ENCODE peak calls at places on chromosome 19, in four cellular contexts. W is tibial nerve, D is A549, M is small intestine. E is an unnamed sample.

GRCh38 chr19:57648336-57649003 is 15.5 kb downstream of the ZNF211 start:
- DNase-seq in W (no peak), D (no peak), M (no peak), E (no peak)

GRCh38 chr19:21084343-21084742 is 2.3 kb downstream of the ZNF714 start:
- DNase-seq in W (no peak), D (no peak), M (no peak), E (peak)

GRCh38 chr19:28313633-28314032 is 899.3 kb downstream of the UQCRFS1 start:
- DNase-seq in W (no peak), D (no peak), M (no peak), E (no peak)

GRCh38 chr19:39499082-39499642 is 415 bp downstream of the DLL3 start:
- DNase-seq in W (no peak), D (no peak), M (no peak), E (no peak)

GRCh38 chr19:30873691-30874090 is 475.5 kb downstream of the TSHZ3 start:
- DNase-seq in W (no peak), D (no peak), M (no peak), E (no peak)

GRCh38 chr19:34662919-34663318 is 14.0 kb downstream of the SCGB2B2 start:
- DNase-seq in W (no peak), D (peak), M (peak), E (no peak)

GRCh38 chr19:57280913-57281425 is 684 bp downstream of the ZNF460 start:
- DNase-seq in W (no peak), D (peak), M (peak), E (no peak)

GRCh38 chr19:55112781-55113569 is 4.5 kb downstream of the PPP1R12C start:
- DNase-seq in W (no peak), D (no peak), M (no peak), E (no peak)

GRCh38 chr19:5002143-5002542 is 33.2 kb downstream of the KDM4B start:
- DNase-seq in W (no peak), D (peak), M (no peak), E (no peak)

GRCh38 chr19:31135841-31136240 is 213.4 kb downstream of the TSHZ3 start:
- DNase-seq in W (no peak), D (no peak), M (no peak), E (peak)

GRCh38 chr19:42255766-42256750 is 1.1 kb upstream of the ERF start:
- DNase-seq in W (no peak), D (peak), M (no peak), E (no peak)

GRCh38 chr19:29467824-29468401 is 57.9 kb upstream of the VSTM2B start:
- DNase-seq in W (no peak), D (peak), M (peak), E (no peak)

GRCh38 chr19:35120492-35120891 is 4.9 kb downstream of the FXYD3 start:
- DNase-seq in W (no peak), D (peak), M (peak), E (peak)

GRCh38 chr19:29714953-29715694 is at the start of gene C19orf12:
- DNase-seq in W (no peak), D (peak), M (peak), E (no peak)

GRCh38 chr19:6047741-6048231 is 62.5 kb downstream of the RFX2 start:
- DNase-seq in W (no peak), D (peak), M (no peak), E (no peak)

GRCh38 chr19:36058481-36059179 is 3.9 kb downstream of the WDR62 start:
- DNase-seq in W (no peak), D (no peak), M (peak), E (no peak)

GRCh38 chr19:55042688-55043087 is 4.6 kb upstream of the GP6 start:
- DNase-seq in W (no peak), D (no peak), M (no peak), E (no peak)

GRCh38 chr19:16458391-16459128 is 13.2 kb downstream of the EPS15L1 start:
- DNase-seq in W (no peak), D (no peak), M (peak), E (no peak)

GRCh38 chr19:43380771-43381386 is 27.4 kb downstream of the CD177 start:
- DNase-seq in W (no peak), D (no peak), M (no peak), E (no peak)

GRCh38 chr19:29271911-29272310 is 59.0 kb upstream of the UQCRFS1 start:
- DNase-seq in W (no peak), D (no peak), M (no peak), E (no peak)

GRCh38 chr19:19053508-19054314 is 10.1 kb upstream of the SLC25A42 start:
- DNase-seq in W (no peak), D (peak), M (peak), E (no peak)

GRCh38 chr19:1411255-1412191 is 4.1 kb downstream of the DAZAP1 start:
- DNase-seq in W (no peak), D (no peak), M (no peak), E (no peak)

GRCh38 chr19:51002542-51003311 is 1.3 kb upstream of the KLK8 start:
- DNase-seq in W (peak), D (peak), M (peak), E (no peak)

GRCh38 chr19:42206871-42207755 is 10.4 kb downstream of the DEDD2 start:
- DNase-seq in W (no peak), D (no peak), M (peak), E (peak)

GRCh38 chr19:35309481-35310279 is 17.7 kb downstream of the MAG start:
- DNase-seq in W (no peak), D (no peak), M (no peak), E (no peak)

GRCh38 chr19:20999731-21000352 is 20.6 kb upstream of the ZNF430 start:
- DNase-seq in W (peak), D (peak), M (peak), E (peak)

GRCh38 chr19:15287496-15287895 is 44.8 kb downstream of the BRD4 start:
- DNase-seq in W (no peak), D (no peak), M (no peak), E (no peak)

GRCh38 chr19:34336781-34337271 is 28.2 kb upstream of the GPI start:
- DNase-seq in W (no peak), D (peak), M (no peak), E (no peak)

GRCh38 chr19:22116760-22117159 is 64.5 kb downstream of the ZNF257 start:
- DNase-seq in W (no peak), D (no peak), M (no peak), E (no peak)

GRCh38 chr19:19409235-19410030 is 4.0 kb downstream of the GATAD2A start:
- DNase-seq in W (no peak), D (no peak), M (no peak), E (no peak)

GRCh38 chr19:23015660-23016059 is 12.7 kb upstream of the ZNF728 start:
- DNase-seq in W (no peak), D (no peak), M (no peak), E (no peak)

GRCh38 chr19:48962029-48962848 is 2.9 kb upstream of the FTL start:
- DNase-seq in W (no peak), D (peak), M (peak), E (no peak)

GRCh38 chr19:584240-585001 is 5.3 kb upstream of the HCN2 start:
- DNase-seq in W (no peak), D (no peak), M (no peak), E (no peak)

GRCh38 chr19:3969435-3970312 is 1.2 kb downstream of the DAPK3 start:
- DNase-seq in W (no peak), D (peak), M (peak), E (peak)

GRCh38 chr19:54190942-54191670 is at the start of gene TSEN34:
- DNase-seq in W (peak), D (no peak), M (no peak), E (no peak)

GRCh38 chr19:30651066-30651465 is 278.9 kb downstream of the ZNF536 start:
- DNase-seq in W (no peak), D (no peak), M (no peak), E (no peak)

GRCh38 chr19:32224371-32225244 is 120.8 kb upstream of the ZNF507 start:
- DNase-seq in W (peak), D (peak), M (peak), E (no peak)

GRCh38 chr19:3606690-3607289 is at the start of gene TBXA2R:
- DNase-seq in W (peak), D (peak), M (no peak), E (no peak)

GRCh38 chr19:12782174-12782423 is 6.7 kb upstream of the HOOK2 start:
- DNase-seq in W (no peak), D (no peak), M (no peak), E (no peak)

GRCh38 chr19:12784394-12784870 is 6.9 kb upstream of the JUNB start:
- DNase-seq in W (no peak), D (no peak), M (no peak), E (no peak)

GRCh38 chr19:12783226-12783848 is 7.9 kb upstream of the JUNB start:
- DNase-seq in W (no peak), D (peak), M (no peak), E (no peak)

GRCh38 chr19:12783849-12784393 is 7.4 kb upstream of the JUNB start:
- DNase-seq in W (no peak), D (peak), M (peak), E (no peak)

DNA sequence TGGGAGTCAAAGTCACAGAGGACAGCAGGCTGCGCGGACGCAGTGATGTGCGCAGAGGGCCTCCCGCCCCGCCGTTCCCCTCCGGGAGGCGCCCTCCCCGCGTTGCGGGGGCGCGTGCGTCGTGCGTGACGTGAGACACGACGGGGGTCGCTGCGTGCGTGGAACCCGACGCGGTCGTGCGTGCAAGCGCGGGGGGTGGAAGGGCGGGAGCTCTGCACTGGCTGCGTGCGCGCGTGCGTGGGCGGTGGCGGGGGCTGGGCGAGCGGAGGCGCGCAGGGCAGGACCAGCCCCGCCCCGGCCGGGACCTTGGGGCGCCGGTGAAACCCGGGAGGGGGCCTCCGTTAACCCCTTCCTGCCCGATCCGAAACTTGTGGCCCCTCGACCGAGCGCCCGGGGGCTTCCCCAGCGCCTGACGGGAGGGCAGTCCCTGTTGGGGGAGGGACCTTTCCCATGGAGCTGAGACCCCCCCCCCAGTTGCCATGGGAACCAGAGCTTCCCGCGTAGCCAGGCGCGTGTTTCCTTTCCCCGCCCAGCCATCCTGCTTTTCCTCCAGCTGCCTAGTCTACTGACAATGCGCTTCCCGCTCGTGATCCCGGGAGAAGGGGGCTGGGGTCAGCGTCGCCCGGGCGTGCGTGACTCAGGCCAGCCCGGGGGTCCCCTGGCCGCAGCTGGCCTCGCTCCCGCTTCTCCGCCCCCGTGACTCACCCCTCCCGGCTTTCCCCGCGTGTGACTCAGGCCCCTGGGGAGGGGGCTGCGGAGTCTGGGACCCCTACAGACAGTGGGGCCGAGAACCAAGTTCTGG is 7.3 kb upstream of the HOOK2 start:
- DNase-seq in W (peak), D (peak), M (peak), E (no peak)
- H3K27ac ChIP-seq in W (peak), D (peak), M (peak), E (peak)

GRCh38 chr19:17866312-17867012 is 5.3 kb upstream of the SLC5A5 start:
- DNase-seq in W (no peak), D (no peak), M (no peak), E (no peak)
- H3K27ac ChIP-seq in W (no peak), D (no peak), M (no peak), E (peak)

GRCh38 chr19:13343514-13343913 is 162.8 kb downstream of the CACNA1A start:
- DNase-seq in W (no peak), D (no peak), M (no peak), E (no peak)
- H3K27ac ChIP-seq in W (no peak), D (no peak), M (no peak), E (no peak)

GRCh38 chr19:45598267-45599011 is 3.6 kb downstream of the GPR4 start:
- DNase-seq in W (no peak), D (no peak), M (no peak), E (no peak)
- H3K27ac ChIP-seq in W (peak), D (peak), M (no peak), E (no peak)

DNA sequence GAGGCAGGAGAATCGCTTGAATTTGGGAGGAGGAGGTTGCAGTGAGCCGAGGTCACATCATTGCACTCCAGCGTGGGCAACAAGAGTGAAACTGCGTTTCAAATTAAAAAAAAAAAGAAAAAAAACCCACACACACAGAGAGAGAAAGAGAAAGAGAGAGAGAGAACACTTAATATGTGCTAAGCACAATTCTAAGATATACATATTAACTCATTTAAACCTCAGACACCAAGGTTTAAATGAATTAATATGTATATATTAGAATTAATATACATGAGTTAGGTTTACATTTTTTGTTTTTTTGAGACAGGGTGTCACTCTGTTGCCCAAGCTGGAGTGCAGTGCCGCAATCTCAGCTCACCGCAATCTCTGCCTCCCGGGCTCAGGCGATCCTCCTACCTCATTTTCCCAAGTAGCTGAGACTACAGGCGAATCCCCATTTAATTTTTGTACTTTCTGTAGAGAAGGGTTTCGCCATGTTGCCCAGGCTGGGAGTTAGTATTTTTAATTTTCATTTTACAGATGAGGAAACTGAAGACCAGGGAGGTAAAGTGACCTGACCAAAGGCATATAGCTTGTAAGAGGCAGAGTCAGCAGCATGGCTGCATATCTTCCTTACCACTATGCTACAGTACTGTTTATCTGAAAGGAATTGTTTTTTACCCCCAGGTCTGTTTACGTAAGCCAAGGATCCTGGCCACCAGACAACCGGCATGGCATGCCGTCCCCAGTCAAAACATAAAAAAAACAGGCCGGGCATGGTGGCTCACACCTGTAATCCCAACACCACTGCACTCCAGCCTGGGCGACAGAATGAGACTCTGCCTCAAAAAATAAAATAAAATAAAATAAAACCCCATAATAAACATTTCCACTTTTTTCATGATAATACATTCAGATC is 2.3 kb downstream of the SYMPK start:
- DNase-seq in W (no peak), D (no peak), M (no peak), E (no peak)
- H3K27ac ChIP-seq in W (no peak), D (no peak), M (no peak), E (no peak)

GRCh38 chr19:10811391-10812111 is 24.5 kb downstream of the TMED1 start:
- DNase-seq in W (no peak), D (no peak), M (no peak), E (no peak)

GRCh38 chr19:10812196-10812595 is 23.8 kb downstream of the TMED1 start:
- DNase-seq in W (no peak), D (no peak), M (no peak), E (no peak)

GRCh38 chr19:10815969-10816635 is 19.9 kb downstream of the TMED1 start:
- DNase-seq in W (no peak), D (no peak), M (no peak), E (no peak)

GRCh38 chr19:10815007-10815531 is 20.9 kb downstream of the TMED1 start:
- DNase-seq in W (no peak), D (no peak), M (no peak), E (no peak)

GRCh38 chr19:10812902-10813404 is 23.1 kb downstream of the TMED1 start:
- DNase-seq in W (no peak), D (peak), M (no peak), E (no peak)
- H3K27ac ChIP-seq in W (no peak), D (peak), M (no peak), E (peak)

GRCh38 chr19:10226376-10227214 is 4.5 kb downstream of the S1PR2 start:
- DNase-seq in W (peak), D (no peak), M (no peak), E (no peak)
- H3K27ac ChIP-seq in W (peak), D (no peak), M (no peak), E (no peak)